ENCODE peak calls at places on chromosomes 11 and 22, in seven cellular contexts. I, Y, Q, J, M, F and K are unnamed samples.

GRCh38 chr11:8282621-8283509 is 19.2 kb upstream of the LMO1 start:
- DNase-seq in I (no peak), Y (no peak), Q (peak; percentile 87), J (no peak), M (no peak), F (no peak), K (no peak)

GRCh38 chr22:39938509-39938908 is 21.7 kb upstream of the TMA7B start:
- DNase-seq in I (no peak), Y (no peak), Q (no peak), J (no peak), M (no peak), F (no peak), K (no peak)

GRCh38 chr11:5234390-5234834 is at the start of gene HBD:
- DNase-seq in I (no peak), Y (peak; percentile 30), Q (no peak), J (no peak), M (no peak), F (peak; percentile 26), K (peak; percentile 23)

GRCh38 chr11:70506986-70507385 is 108.7 kb downstream of the CTTN start:
- DNase-seq in I (no peak), Y (no peak), Q (no peak), J (no peak), M (no peak), F (no peak), K (no peak)

GRCh38 chr11:3094223-3094824 is 37.1 kb upstream of the CARS1 start:
- DNase-seq in I (no peak), Y (no peak), Q (no peak), J (no peak), M (no peak), F (no peak), K (no peak)

GRCh38 chr22:19761500-19762314 is 1.1 kb downstream of the TBX1 start:
- DNase-seq in I (no peak), Y (no peak), Q (no peak), J (no peak), M (no peak), F (no peak), K (no peak)

GRCh38 chr22:42780070-42780540 is 59.4 kb upstream of the A4GALT start:
- DNase-seq in I (peak; percentile 79), Y (peak; percentile 84), Q (peak; percentile 95), J (peak; percentile 21), M (no peak), F (peak; percentile 98), K (peak; percentile 30)

GRCh38 chr22:43411981-43412807 is at the start of gene MPPED1:
- DNase-seq in I (no peak), Y (no peak), Q (no peak), J (no peak), M (no peak), F (no peak), K (no peak)

GRCh38 chr22:28670691-28671261 is 8.9 kb downstream of the TTC28 start:
- DNase-seq in I (no peak), Y (peak; percentile 42), Q (no peak), J (no peak), M (no peak), F (no peak), K (no peak)

GRCh38 chr11:134071766-134072403 is 3.0 kb downstream of the JAM3 start:
- DNase-seq in I (no peak), Y (no peak), Q (peak; percentile 50), J (no peak), M (no peak), F (no peak), K (no peak)

GRCh38 chr11:64553554-64554201 is 37.3 kb upstream of the SLC22A12 start:
- DNase-seq in I (peak; percentile 55), Y (peak; percentile 18), Q (peak; percentile 67), J (peak; percentile 33), M (peak; percentile 70), F (peak; percentile 70), K (no peak)

GRCh38 chr11:106853850-106854401 is 164.3 kb downstream of the GUCY1A2 start:
- DNase-seq in I (no peak), Y (no peak), Q (no peak), J (no peak), M (no peak), F (no peak), K (no peak)

GRCh38 chr11:71145368-71145767 is 107.0 kb downstream of the SHANK2 start:
- DNase-seq in I (no peak), Y (no peak), Q (no peak), J (no peak), M (no peak), F (no peak), K (no peak)